ENCODE peak calls at places on chromosomes 2 and 18, in seven cellular contexts. W is aorta; V is CD8-positive, alpha-beta memory T cell; K is left lung; Z is K562; O is GM23248; D is mesendoderm. X is an unnamed sample.
A peak's percentile ranks its signal among the peaks of the same experiment; 100 is the strongest.

GRCh38 chr18:24942144-24942543 is 409.8 kb downstream of the ZNF521 start:
- DNase-seq in W (no peak), V (no peak), K (no peak), Z (no peak), O (no peak), D (no peak), X (no peak)

GRCh38 chr2:43224131-43224570 is 2.3 kb downstream of the ZFP36L2 start:
- DNase-seq in W (peak; percentile 90), V (peak; percentile 88), K (peak; percentile 90), Z (peak; percentile 55), O (peak; percentile 80), D (peak; percentile 94), X (no peak)

GRCh38 chr2:177651833-177652232 is 259.3 kb downstream of the AGPS start:
- DNase-seq in W (no peak), V (no peak), K (no peak), Z (no peak), O (no peak), D (peak; percentile 87), X (no peak)

GRCh38 chr2:47437287-47437686 is 34.3 kb downstream of the MSH2 start:
- DNase-seq in W (no peak), V (no peak), K (no peak), Z (no peak), O (peak; percentile 76), D (peak; percentile 37), X (peak; percentile 10)

GRCh38 chr18:75694292-75694691 is 266.8 kb upstream of the SMIM21 start:
- DNase-seq in W (no peak), V (no peak), K (no peak), Z (no peak), O (no peak), D (no peak), X (no peak)

GRCh38 chr2:236828820-236829219 is 256.9 kb upstream of the COPS8 start:
- DNase-seq in W (no peak), V (no peak), K (no peak), Z (no peak), O (no peak), D (no peak), X (no peak)

GRCh38 chr2:164826293-164827243 is 15.1 kb downstream of the COBLL1 start:
- DNase-seq in W (no peak), V (no peak), K (no peak), Z (no peak), O (peak; percentile 50), D (no peak), X (no peak)

GRCh38 chr2:191831410-191831994 is 15.4 kb downstream of the CAVIN2 start:
- DNase-seq in W (no peak), V (no peak), K (no peak), Z (no peak), O (no peak), D (no peak), X (no peak)

GRCh38 chr2:40666438-40666837 is 214.5 kb upstream of the SLC8A1 start:
- DNase-seq in W (no peak), V (no peak), K (no peak), Z (no peak), O (no peak), D (no peak), X (no peak)

GRCh38 chr2:64995041-64995440 is 5.8 kb downstream of the SLC1A4 start:
- DNase-seq in W (no peak), V (no peak), K (no peak), Z (no peak), O (no peak), D (no peak), X (no peak)

GRCh38 chr18:50377061-50377798 is 2.4 kb downstream of the SKA1 start:
- DNase-seq in W (no peak), V (no peak), K (no peak), Z (no peak), O (no peak), D (no peak), X (no peak)

GRCh38 chr2:240293865-240294461 is 141.5 kb upstream of the GPC1 start:
- DNase-seq in W (no peak), V (no peak), K (peak; percentile 44), Z (no peak), O (no peak), D (peak; percentile 30), X (no peak)

GRCh38 chr2:105783151-105783738 is 38.5 kb downstream of the NCK2 start:
- DNase-seq in W (no peak), V (no peak), K (no peak), Z (no peak), O (no peak), D (no peak), X (no peak)

GRCh38 chr2:105782646-105783045 is 37.9 kb downstream of the NCK2 start:
- DNase-seq in W (no peak), V (no peak), K (no peak), Z (no peak), O (no peak), D (no peak), X (no peak)

GRCh38 chr2:105781274-105781673 is 36.6 kb downstream of the NCK2 start:
- DNase-seq in W (no peak), V (no peak), K (no peak), Z (no peak), O (no peak), D (no peak), X (no peak)

GRCh38 chr2:105780606-105781005 is 35.9 kb downstream of the NCK2 start:
- DNase-seq in W (no peak), V (no peak), K (no peak), Z (no peak), O (no peak), D (no peak), X (no peak)

DNA sequence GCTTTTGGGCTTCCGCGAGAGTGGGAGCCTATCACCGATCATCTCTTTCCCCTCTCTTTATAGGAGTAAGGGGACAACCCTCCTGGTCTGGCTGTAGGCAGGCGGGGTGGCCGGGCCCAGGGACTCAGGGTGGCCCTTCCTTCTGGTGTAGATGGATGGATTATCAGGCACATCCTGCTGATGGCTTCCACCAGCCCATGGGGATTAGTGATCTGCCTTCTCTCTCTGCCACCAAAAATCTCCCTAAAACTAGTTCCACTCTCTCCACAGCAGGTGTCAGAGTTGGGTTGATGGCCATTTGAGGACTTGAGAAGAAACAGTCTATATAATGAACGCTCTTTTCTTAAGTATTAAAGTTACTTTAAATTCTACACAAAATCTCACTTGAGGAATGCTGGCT is 37.4 kb downstream of the NCK2 start:
- DNase-seq in W (peak; percentile 57), V (no peak), K (no peak), Z (no peak), O (no peak), D (no peak), X (no peak)
- H3K4me3 ChIP-seq in W (no peak overlapping the region), V (peak overlapping the region; percentile 28), K (no peak overlapping the region), Z (no peak overlapping the region), O (no peak overlapping the region), D (no peak overlapping the region), X (no peak overlapping the region)

GRCh38 chr18:78838183-78838582 is 141.4 kb upstream of the SALL3 start:
- DNase-seq in W (no peak), V (no peak), K (no peak), Z (no peak), O (no peak), D (no peak), X (no peak)

GRCh38 chr18:78831603-78832002 is 148.0 kb upstream of the SALL3 start:
- DNase-seq in W (no peak), V (no peak), K (no peak), Z (no peak), O (no peak), D (no peak), X (no peak)

GRCh38 chr18:78833833-78834232 is 145.8 kb upstream of the SALL3 start:
- DNase-seq in W (no peak), V (no peak), K (no peak), Z (no peak), O (no peak), D (no peak), X (no peak)

GRCh38 chr18:78837766-78838165 is 141.9 kb upstream of the SALL3 start:
- DNase-seq in W (no peak), V (no peak), K (no peak), Z (no peak), O (no peak), D (no peak), X (no peak)

GRCh38 chr18:78836838-78837237 is 142.8 kb upstream of the SALL3 start:
- DNase-seq in W (no peak), V (no peak), K (no peak), Z (no peak), O (no peak), D (no peak), X (no peak)
- H3K4me3 ChIP-seq in W (no peak overlapping the region), V (no peak overlapping the region), K (no peak overlapping the region), Z (no peak overlapping the region), O (no peak overlapping the region), D (no peak overlapping the region), X (no peak overlapping the region)

DNA sequence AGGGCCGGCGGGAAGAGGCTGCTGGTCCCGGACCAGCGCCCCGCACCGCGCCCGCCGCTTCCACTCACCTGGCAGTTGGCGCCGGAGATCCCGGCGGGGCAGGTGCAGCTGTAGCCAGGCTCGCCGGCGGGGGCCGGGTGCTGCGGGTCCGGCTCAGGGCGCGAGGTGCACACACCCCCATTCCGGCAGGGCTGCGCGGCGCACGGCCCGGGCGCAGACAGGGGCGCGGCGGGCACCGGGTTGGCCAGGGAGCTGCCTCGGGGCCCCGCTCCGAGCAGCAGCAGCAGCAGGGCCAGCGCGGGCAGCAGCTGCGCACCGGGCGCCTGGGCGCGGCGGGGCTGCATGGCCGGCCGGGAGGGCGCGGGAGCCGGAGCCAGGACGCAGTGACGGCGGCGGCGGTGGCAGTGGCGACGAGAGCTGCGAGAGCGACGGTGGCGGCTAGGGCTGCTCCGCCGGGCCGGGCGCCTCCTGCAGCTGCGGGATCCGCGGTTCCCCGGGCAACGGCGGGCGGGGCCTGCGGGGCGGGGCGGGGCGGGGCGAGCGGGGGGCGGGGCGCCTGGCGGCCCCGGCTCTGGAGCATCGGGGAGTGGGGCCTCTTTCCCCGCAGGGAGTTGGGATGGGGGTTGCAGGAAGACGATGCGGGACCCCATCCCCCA is at the start of gene DNER:
- DNase-seq in W (no peak), V (no peak), K (peak; percentile 76), Z (peak; percentile 74), O (peak; percentile 32), D (peak; percentile 46), X (no peak)
- H3K4me3 ChIP-seq in W (peak within 1 kb of the TSS; percentile 27), V (no peak within 1 kb of the TSS), K (peak within 1 kb of the TSS; percentile 14), Z (no peak within 1 kb of the TSS), O (peak within 1 kb of the TSS; percentile 47), D (no peak within 1 kb of the TSS), X (peak within 1 kb of the TSS; percentile 35)

DNA sequence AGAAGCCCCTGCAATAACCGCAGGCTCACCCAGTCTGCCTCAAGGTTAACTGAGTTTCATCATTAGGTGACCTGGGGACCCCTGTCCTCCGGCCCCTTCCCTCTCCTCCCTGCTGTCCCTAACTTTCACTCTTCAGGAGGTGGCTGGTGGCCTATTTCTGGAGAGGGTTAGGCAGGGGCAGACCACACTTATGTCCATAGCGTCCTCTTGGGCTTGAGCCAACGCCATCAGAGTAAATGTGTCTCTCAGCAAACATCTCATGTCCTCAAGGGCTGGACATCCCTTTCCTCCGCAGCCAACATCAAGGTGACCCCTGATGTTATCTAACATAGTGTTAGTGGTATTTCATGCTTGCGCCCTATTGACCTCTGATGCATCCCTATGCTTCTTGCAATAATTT is 114.8 kb downstream of the BCL11A start:
- DNase-seq in W (no peak), V (no peak), K (no peak), Z (no peak), O (no peak), D (no peak), X (no peak)
- H3K4me3 ChIP-seq in W (no peak overlapping the region), V (no peak overlapping the region), K (no peak overlapping the region), Z (no peak overlapping the region), O (no peak overlapping the region), D (no peak overlapping the region), X (no peak overlapping the region)

DNA sequence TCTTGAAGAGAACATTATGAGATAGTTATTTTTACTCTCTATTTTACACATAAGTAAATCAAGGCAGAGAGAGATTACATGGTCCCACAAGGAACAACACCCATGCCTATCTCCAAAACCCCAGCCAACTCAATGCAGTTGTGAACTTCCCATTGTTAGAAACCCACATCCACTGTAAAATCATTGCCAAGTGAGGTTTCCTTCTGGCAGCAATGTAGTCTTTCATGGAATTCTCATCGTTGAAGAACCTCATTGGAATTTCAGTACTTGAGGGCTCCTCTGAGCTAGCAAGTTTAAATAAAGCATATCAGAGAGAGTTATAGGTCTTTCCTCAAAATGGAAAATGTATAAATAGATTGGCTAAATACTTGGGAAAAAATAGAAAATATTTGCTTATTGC is 105.2 kb downstream of the RAD51AP2 start:
- DNase-seq in W (no peak), V (no peak), K (no peak), Z (no peak), O (peak; percentile 27), D (no peak), X (no peak)
- H3K4me3 ChIP-seq in W (no peak overlapping the region), V (no peak overlapping the region), K (no peak overlapping the region), Z (no peak overlapping the region), O (no peak overlapping the region), D (no peak overlapping the region), X (no peak overlapping the region)